ENCODE peak calls at places on chromosomes 12 and 14, in ten cellular contexts. E, A, T, Q, F, B, S, U, G and R are unnamed samples.

GRCh38 chr14:32201196-32201815 is 539 bp upstream of the RNU6-7 start:
- DNase-seq in E (peak; percentile 90), A (peak; percentile 47), T (peak; percentile 73), Q (peak; percentile 59), F (peak; percentile 66), B (peak; percentile 77), S (peak; percentile 84), U (peak; percentile 95), G (peak; percentile 81), R (peak; percentile 94)

GRCh38 chr14:91004987-91005386 is 55.5 kb downstream of the RPS6KA5 start:
- DNase-seq in E (no peak), A (no peak), T (no peak), Q (no peak), F (no peak), B (no peak), S (no peak), U (no peak), G (no peak), R (no peak)

GRCh38 chr14:23294734-23295561 is 7.7 kb downstream of the PPP1R3E start:
- DNase-seq in E (no peak), A (peak; percentile 74), T (no peak), Q (peak; percentile 61), F (peak; percentile 24), B (no peak), S (no peak), U (no peak), G (no peak), R (no peak)

GRCh38 chr14:64612021-64612380 is 62.2 kb downstream of the PPP1R36 start:
- DNase-seq in E (no peak), A (no peak), T (no peak), Q (no peak), F (peak; percentile 93), B (no peak), S (no peak), U (no peak), G (no peak), R (no peak)

GRCh38 chr12:110366474-110367208 is 36.9 kb downstream of the ANAPC7 start:
- DNase-seq in E (no peak), A (no peak), T (no peak), Q (no peak), F (no peak), B (no peak), S (no peak), U (no peak), G (no peak), R (no peak)

GRCh38 chr12:128008341-128008740 is 258.6 kb upstream of the TMEM132C start:
- DNase-seq in E (no peak), A (no peak), T (no peak), Q (no peak), F (peak; percentile 87), B (no peak), S (no peak), U (no peak), G (no peak), R (no peak)

GRCh38 chr12:51482808-51483532 is 58.3 kb downstream of the SLC4A8 start:
- DNase-seq in E (no peak), A (peak; percentile 18), T (no peak), Q (peak; percentile 12), F (peak; percentile 4), B (no peak), S (no peak), U (no peak), G (no peak), R (no peak)

GRCh38 chr12:2198088-2198501 is 145.3 kb downstream of the CACNA1C start:
- DNase-seq in E (peak; percentile 66), A (no peak), T (peak; percentile 63), Q (no peak), F (peak; percentile 91), B (peak; percentile 71), S (no peak), U (no peak), G (no peak), R (no peak)

GRCh38 chr12:45170456-45171042 is 45.3 kb upstream of the ANO6 start:
- DNase-seq in E (peak; percentile 78), A (peak; percentile 69), T (peak; percentile 44), Q (peak; percentile 44), F (peak; percentile 64), B (peak; percentile 39), S (no peak), U (peak; percentile 80), G (peak; percentile 82), R (peak; percentile 81)

GRCh38 chr12:95548056-95548538 is 3.2 kb downstream of the USP44 start:
- DNase-seq in E (no peak), A (peak; percentile 25), T (no peak), Q (no peak), F (no peak), B (no peak), S (peak; percentile 76), U (peak; percentile 74), G (no peak), R (peak; percentile 69)

GRCh38 chr12:55935742-55936151 is 4.8 kb downstream of the DGKA start:
- DNase-seq in E (peak; percentile 65), A (no peak), T (no peak), Q (no peak), F (no peak), B (no peak), S (no peak), U (peak; percentile 66), G (no peak), R (peak; percentile 84)

GRCh38 chr12:55850893-55851292 is 8.2 kb upstream of the MMP19 start:
- DNase-seq in E (no peak), A (no peak), T (no peak), Q (no peak), F (peak; percentile 51), B (no peak), S (no peak), U (no peak), G (no peak), R (no peak)

GRCh38 chr14:54766276-54767138 is 136.1 kb downstream of the GCH1 start:
- DNase-seq in E (no peak), A (no peak), T (no peak), Q (no peak), F (no peak), B (no peak), S (no peak), U (no peak), G (no peak), R (no peak)

GRCh38 chr12:121812921-121813896 is 9.4 kb downstream of the SETD1B start:
- DNase-seq in E (no peak), A (no peak), T (no peak), Q (no peak), F (no peak), B (no peak), S (no peak), U (no peak), G (no peak), R (no peak)

GRCh38 chr12:52058631-52059324 is 7.5 kb downstream of the NR4A1 start:
- DNase-seq in E (peak; percentile 52), A (no peak), T (no peak), Q (no peak), F (no peak), B (no peak), S (peak; percentile 81), U (no peak), G (no peak), R (peak; percentile 64)

GRCh38 chr14:43438056-43438455 is 1069.0 kb downstream of the FSCB start:
- DNase-seq in E (no peak), A (no peak), T (no peak), Q (no peak), F (no peak), B (no peak), S (no peak), U (no peak), G (no peak), R (no peak)

DNA sequence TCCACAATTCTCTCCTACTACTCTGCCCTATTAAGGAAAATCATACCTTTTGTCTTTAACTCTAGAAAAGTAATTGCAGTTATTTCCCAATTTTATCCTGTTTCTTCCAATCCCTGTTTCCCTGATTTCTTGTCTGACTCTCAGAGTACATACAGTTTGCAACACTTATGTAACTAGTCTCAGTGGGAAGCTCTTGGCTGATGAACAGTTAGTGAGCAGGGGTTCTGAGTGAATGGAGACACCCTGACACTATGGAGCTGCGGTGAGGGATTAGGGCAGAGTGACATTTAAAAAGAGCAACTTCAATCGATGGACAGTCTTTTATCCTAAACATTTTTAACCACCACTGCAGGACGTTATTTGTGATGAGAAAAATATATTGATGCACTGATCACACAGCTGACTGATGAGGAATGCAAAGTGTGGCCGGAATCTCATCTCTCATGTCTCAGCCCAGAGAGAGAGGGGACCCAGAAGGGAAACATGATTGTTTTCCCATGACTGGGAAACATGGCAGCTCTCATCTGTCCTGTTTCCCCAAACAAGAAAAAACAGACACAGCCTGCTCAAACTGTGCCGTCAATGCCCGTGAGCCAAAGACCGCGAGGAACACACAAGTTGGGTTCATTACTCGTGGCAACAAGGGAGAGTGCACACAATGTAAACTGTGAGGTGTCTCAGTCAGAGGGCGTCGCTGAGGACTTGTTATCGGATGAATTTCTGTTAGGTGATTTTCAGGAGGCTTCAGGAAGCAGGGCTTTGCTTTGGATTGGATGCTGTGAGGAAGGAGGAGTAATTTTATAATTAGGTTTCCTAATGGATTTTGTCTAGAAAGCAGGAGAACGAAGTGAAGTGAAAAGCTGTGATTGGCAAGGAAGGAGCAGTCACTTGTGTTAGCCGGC is 5.2 kb upstream of the SLC6A13 start:
- DNase-seq in E (no peak), A (no peak), T (peak; percentile 18), Q (no peak), F (peak; percentile 14), B (no peak), S (no peak), U (no peak), G (no peak), R (no peak)
- H3K27ac ChIP-seq in E (no peak overlapping the region), A (no peak overlapping the region), T (no peak overlapping the region), Q (no peak overlapping the region), F (no peak overlapping the region), B (no peak overlapping the region), S (no peak overlapping the region), U (no peak overlapping the region), G (no peak overlapping the region), R (peak overlapping the region; percentile 39)

GRCh38 chr12:26723379-26724308 is 109.3 kb downstream of the ITPR2 start:
- DNase-seq in E (peak; percentile 33), A (no peak), T (peak; percentile 24), Q (no peak), F (peak; percentile 90), B (no peak), S (no peak), U (no peak), G (no peak), R (no peak)
- H3K4me3 ChIP-seq in E (no peak overlapping the region), A (no peak overlapping the region), T (no peak overlapping the region), Q (no peak overlapping the region), F (no peak overlapping the region), B (no peak overlapping the region), S (peak overlapping the region; percentile 24), U (no peak overlapping the region), G (no peak overlapping the region), R (no peak overlapping the region)

DNA sequence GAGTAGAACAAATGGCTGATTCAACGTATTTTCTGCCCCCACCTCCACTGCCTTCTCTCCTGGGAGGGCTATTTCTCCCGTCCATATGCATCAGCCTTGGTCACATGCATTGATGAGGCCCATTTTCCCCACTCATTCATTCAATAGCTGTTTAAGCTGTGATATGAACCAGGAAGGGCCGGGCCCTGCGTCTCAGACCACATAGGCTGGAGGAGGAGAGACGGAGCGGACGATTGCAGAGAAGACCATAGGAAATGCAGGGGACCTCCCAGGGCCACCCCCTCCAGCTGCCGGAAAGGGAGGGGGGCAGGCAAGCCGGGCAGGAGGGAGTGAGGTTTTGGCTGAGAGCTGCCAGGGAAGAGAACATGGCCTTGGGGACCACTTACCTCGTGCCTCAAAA is 104.4 kb upstream of the TMEM132D start:
- DNase-seq in E (no peak), A (no peak), T (no peak), Q (no peak), F (no peak), B (no peak), S (peak; percentile 64), U (no peak), G (no peak), R (no peak)
- H3K27ac ChIP-seq in E (no peak overlapping the region), A (no peak overlapping the region), T (no peak overlapping the region), Q (no peak overlapping the region), F (no peak overlapping the region), B (no peak overlapping the region), S (no peak overlapping the region), U (no peak overlapping the region), G (no peak overlapping the region), R (no peak overlapping the region)

GRCh38 chr14:99644035-99644587 is 818 bp upstream of the HHIPL1 start:
- DNase-seq in E (no peak), A (no peak), T (no peak), Q (no peak), F (no peak), B (no peak), S (no peak), U (no peak), G (no peak), R (no peak)
- H3K4me3 ChIP-seq in E (no peak overlapping the region), A (no peak overlapping the region), T (no peak overlapping the region), Q (no peak overlapping the region), F (no peak overlapping the region), B (peak overlapping the region; percentile 75), S (peak overlapping the region; percentile 78), U (no peak overlapping the region), G (no peak overlapping the region), R (no peak overlapping the region)